ENCODE peak calls at places on chromosomes 16 and 17, in ten cellular contexts. One of them, this sample, is unnamed.

GRCh38 chr16:65415460-65415859 is 293.6 kb upstream of the CDH11 start:
- DNase-seq in cardiac muscle cell: peak; percentile 15
- DNase-seq in foreskin fibroblast: no peak
- DNase-seq in ovary: no peak
- DNase-seq in fibroblast of pulmonary artery: no peak
- DNase-seq in kidney epithelial cell: peak; percentile 35
- DNase-seq in lung: no peak
- DNase-seq in AG09309: no peak
- DNase-seq in cardiac fibroblast: no peak
- DNase-seq in neural progenitor cell: no peak
- DNase-seq in this sample: no peak

GRCh38 chr17:79831367-79832210 is 7.7 kb downstream of the CBX4 start:
- DNase-seq in neural progenitor cell: peak; percentile 69
- DNase-seq in ovary: peak; percentile 82
- DNase-seq in cardiac fibroblast: no peak
- DNase-seq in AG09309: no peak
- DNase-seq in cardiac muscle cell: peak; percentile 74
- DNase-seq in kidney epithelial cell: no peak
- DNase-seq in lung: peak; percentile 75
- DNase-seq in fibroblast of pulmonary artery: peak; percentile 38
- DNase-seq in foreskin fibroblast: no peak
- DNase-seq in this sample: no peak

GRCh38 chr17:3916825-3917224 is 560 bp upstream of the P2RX1 start:
- DNase-seq in kidney epithelial cell: no peak
- DNase-seq in neural progenitor cell: no peak
- DNase-seq in foreskin fibroblast: no peak
- DNase-seq in fibroblast of pulmonary artery: no peak
- DNase-seq in cardiac muscle cell: no peak
- DNase-seq in AG09309: no peak
- DNase-seq in lung: no peak
- DNase-seq in ovary: no peak
- DNase-seq in cardiac fibroblast: no peak
- DNase-seq in this sample: no peak

GRCh38 chr16:70156207-70156978 is 17.2 kb upstream of the CLEC18C start:
- DNase-seq in kidney epithelial cell: no peak
- DNase-seq in neural progenitor cell: no peak
- DNase-seq in cardiac fibroblast: no peak
- DNase-seq in fibroblast of pulmonary artery: no peak
- DNase-seq in ovary: peak; percentile 32
- DNase-seq in lung: no peak
- DNase-seq in AG09309: no peak
- DNase-seq in cardiac muscle cell: no peak
- DNase-seq in foreskin fibroblast: no peak
- DNase-seq in this sample: no peak

GRCh38 chr17:81607431-81607830 is 29.5 kb downstream of the NPLOC4 start:
- DNase-seq in ovary: no peak
- DNase-seq in fibroblast of pulmonary artery: no peak
- DNase-seq in kidney epithelial cell: no peak
- DNase-seq in neural progenitor cell: no peak
- DNase-seq in cardiac muscle cell: no peak
- DNase-seq in foreskin fibroblast: peak; percentile 26
- DNase-seq in cardiac fibroblast: peak; percentile 14
- DNase-seq in AG09309: peak; percentile 8
- DNase-seq in lung: no peak
- DNase-seq in this sample: no peak

GRCh38 chr16:1351215-1351581 is 480 bp downstream of the TSR3 start:
- DNase-seq in foreskin fibroblast: no peak
- DNase-seq in ovary: no peak
- DNase-seq in AG09309: no peak
- DNase-seq in neural progenitor cell: no peak
- DNase-seq in kidney epithelial cell: no peak
- DNase-seq in cardiac fibroblast: no peak
- DNase-seq in lung: no peak
- DNase-seq in cardiac muscle cell: no peak
- DNase-seq in fibroblast of pulmonary artery: no peak
- DNase-seq in this sample: no peak

GRCh38 chr16:21656795-21657768 is 4.7 kb upstream of the IGSF6 start:
- DNase-seq in lung: no peak
- DNase-seq in cardiac muscle cell: peak; percentile 74
- DNase-seq in kidney epithelial cell: peak; percentile 14
- DNase-seq in AG09309: no peak
- DNase-seq in cardiac fibroblast: peak; percentile 75
- DNase-seq in foreskin fibroblast: peak; percentile 47
- DNase-seq in fibroblast of pulmonary artery: peak; percentile 74
- DNase-seq in neural progenitor cell: peak; percentile 78
- DNase-seq in ovary: no peak
- DNase-seq in this sample: no peak

GRCh38 chr17:14428640-14429029 is 127.8 kb downstream of the HS3ST3B1 start:
- DNase-seq in fibroblast of pulmonary artery: no peak
- DNase-seq in ovary: no peak
- DNase-seq in cardiac muscle cell: no peak
- DNase-seq in kidney epithelial cell: no peak
- DNase-seq in AG09309: no peak
- DNase-seq in cardiac fibroblast: no peak
- DNase-seq in neural progenitor cell: no peak
- DNase-seq in lung: no peak
- DNase-seq in foreskin fibroblast: no peak
- DNase-seq in this sample: no peak

GRCh38 chr16:77171750-77172635 is 19.0 kb upstream of the MON1B start:
- DNase-seq in fibroblast of pulmonary artery: peak; percentile 76
- DNase-seq in kidney epithelial cell: no peak
- DNase-seq in lung: no peak
- DNase-seq in foreskin fibroblast: peak; percentile 30
- DNase-seq in cardiac muscle cell: peak; percentile 76
- DNase-seq in AG09309: peak; percentile 29
- DNase-seq in ovary: no peak
- DNase-seq in cardiac fibroblast: peak; percentile 78
- DNase-seq in neural progenitor cell: peak; percentile 75
- DNase-seq in this sample: no peak

DNA sequence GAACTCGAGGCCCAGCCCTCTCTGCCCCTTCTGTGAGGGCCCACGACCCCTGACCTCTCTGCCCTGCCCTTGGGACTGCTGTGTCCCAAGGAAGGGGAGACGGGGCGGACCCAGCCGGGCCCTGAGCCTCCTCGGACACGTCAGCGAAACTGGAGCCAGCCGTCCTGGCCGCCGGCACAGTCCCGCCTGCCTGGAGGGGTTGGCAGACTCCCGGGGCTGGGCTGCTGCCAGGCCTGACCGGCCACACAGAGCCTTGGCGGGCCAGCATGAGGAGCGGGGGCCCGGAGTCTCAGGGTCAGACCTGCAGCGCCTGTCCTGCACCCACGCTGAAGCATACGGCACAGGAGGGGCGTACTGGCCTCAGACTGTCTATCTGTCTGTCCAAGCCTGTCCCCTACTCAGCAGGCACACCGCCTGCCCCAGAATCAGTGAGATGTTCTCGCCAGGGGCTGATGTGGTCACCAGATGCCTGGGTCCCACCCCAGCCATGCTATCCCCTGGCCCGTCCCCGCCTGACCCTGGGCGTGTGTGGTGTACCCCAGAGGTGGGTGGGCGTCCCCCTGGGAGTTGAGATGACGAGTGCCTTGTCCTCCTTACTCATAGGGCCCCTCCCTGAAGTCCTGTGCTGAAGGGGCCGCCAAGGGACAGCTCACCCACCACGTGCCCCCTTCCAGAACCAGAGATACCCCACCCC is 4.6 kb downstream of the VASN start:
- DNase-seq in foreskin fibroblast: peak; percentile 91
- DNase-seq in cardiac muscle cell: peak; percentile 92
- DNase-seq in fibroblast of pulmonary artery: peak; percentile 86
- DNase-seq in lung: peak; percentile 86
- DNase-seq in AG09309: no peak
- DNase-seq in kidney epithelial cell: no peak
- DNase-seq in cardiac fibroblast: peak; percentile 89
- DNase-seq in neural progenitor cell: peak; percentile 4
- DNase-seq in ovary: peak; percentile 97
- DNase-seq in this sample: no peak
- H3K4me3 ChIP-seq in foreskin fibroblast: peak overlapping the region; percentile 37
- H3K4me3 ChIP-seq in cardiac muscle cell: no peak overlapping the region
- H3K4me3 ChIP-seq in fibroblast of pulmonary artery: peak overlapping the region; percentile 30
- H3K4me3 ChIP-seq in lung: no peak overlapping the region
- H3K4me3 ChIP-seq in AG09309: peak overlapping the region; percentile 36
- H3K4me3 ChIP-seq in kidney epithelial cell: no peak overlapping the region
- H3K4me3 ChIP-seq in cardiac fibroblast: peak overlapping the region; percentile 21
- H3K4me3 ChIP-seq in neural progenitor cell: no peak overlapping the region
- H3K4me3 ChIP-seq in ovary: no peak overlapping the region
- H3K4me3 ChIP-seq in this sample: no peak overlapping the region

GRCh38 chr16:88821168-88821850 is 9.6 kb upstream of the APRT start:
- DNase-seq in kidney epithelial cell: no peak
- DNase-seq in cardiac fibroblast: no peak
- DNase-seq in AG09309: no peak
- DNase-seq in fibroblast of pulmonary artery: no peak
- DNase-seq in lung: no peak
- DNase-seq in neural progenitor cell: no peak
- DNase-seq in ovary: no peak
- DNase-seq in cardiac muscle cell: no peak
- DNase-seq in foreskin fibroblast: no peak
- DNase-seq in this sample: no peak
- TF ChIP-seq CTCF in kidney epithelial cell: no peak
- TF ChIP-seq CTCF in cardiac fibroblast: no peak
- TF ChIP-seq CTCF in AG09309: no peak
- TF ChIP-seq CTCF in fibroblast of pulmonary artery: no peak
- TF ChIP-seq CTCF in lung: no peak
- TF ChIP-seq CTCF in neural progenitor cell: no peak
- TF ChIP-seq CTCF in ovary: no peak
- TF ChIP-seq CTCF in cardiac muscle cell: no peak
- TF ChIP-seq CTCF in foreskin fibroblast: no peak
- TF ChIP-seq CTCF in this sample: no peak

GRCh38 chr16:51151435-51151950 is 423 bp upstream of the SALL1 start:
- DNase-seq in foreskin fibroblast: peak; percentile 74
- DNase-seq in fibroblast of pulmonary artery: peak; percentile 79
- DNase-seq in lung: no peak
- DNase-seq in AG09309: no peak
- DNase-seq in neural progenitor cell: peak; percentile 97
- DNase-seq in cardiac fibroblast: peak; percentile 13
- DNase-seq in ovary: peak; percentile 89
- DNase-seq in kidney epithelial cell: no peak
- DNase-seq in cardiac muscle cell: peak; percentile 89
- DNase-seq in this sample: no peak
- H3K4me3 ChIP-seq in foreskin fibroblast: peak overlapping the region; percentile 92
- H3K4me3 ChIP-seq in fibroblast of pulmonary artery: peak overlapping the region; percentile 67
- H3K4me3 ChIP-seq in lung: no peak overlapping the region
- H3K4me3 ChIP-seq in AG09309: peak overlapping the region; percentile 92
- H3K4me3 ChIP-seq in neural progenitor cell: peak overlapping the region; percentile 97
- H3K4me3 ChIP-seq in cardiac fibroblast: peak overlapping the region; percentile 43
- H3K4me3 ChIP-seq in ovary: peak overlapping the region; percentile 62
- H3K4me3 ChIP-seq in kidney epithelial cell: peak overlapping the region; percentile 69
- H3K4me3 ChIP-seq in cardiac muscle cell: peak overlapping the region; percentile 68
- H3K4me3 ChIP-seq in this sample: peak overlapping the region; percentile 94

GRCh38 chr17:8651013-8651412 is 20.5 kb upstream of the MYH10 start:
- DNase-seq in fibroblast of pulmonary artery: no peak
- DNase-seq in cardiac muscle cell: no peak
- DNase-seq in cardiac fibroblast: no peak
- DNase-seq in neural progenitor cell: no peak
- DNase-seq in kidney epithelial cell: no peak
- DNase-seq in AG09309: no peak
- DNase-seq in foreskin fibroblast: no peak
- DNase-seq in ovary: no peak
- DNase-seq in lung: no peak
- DNase-seq in this sample: no peak
- TF ChIP-seq CTCF in fibroblast of pulmonary artery: no peak
- TF ChIP-seq CTCF in cardiac muscle cell: no peak
- TF ChIP-seq CTCF in cardiac fibroblast: no peak
- TF ChIP-seq CTCF in neural progenitor cell: no peak
- TF ChIP-seq CTCF in kidney epithelial cell: no peak
- TF ChIP-seq CTCF in AG09309: no peak
- TF ChIP-seq CTCF in foreskin fibroblast: no peak
- TF ChIP-seq CTCF in ovary: no peak
- TF ChIP-seq CTCF in lung: no peak
- TF ChIP-seq CTCF in this sample: peak; percentile 21

GRCh38 chr16:68272501-68273209 is 8.3 kb downstream of the SLC7A6 start:
- DNase-seq in kidney epithelial cell: no peak
- DNase-seq in AG09309: no peak
- DNase-seq in lung: no peak
- DNase-seq in cardiac muscle cell: no peak
- DNase-seq in foreskin fibroblast: no peak
- DNase-seq in neural progenitor cell: no peak
- DNase-seq in cardiac fibroblast: no peak
- DNase-seq in ovary: no peak
- DNase-seq in fibroblast of pulmonary artery: no peak
- DNase-seq in this sample: no peak
- H3K4me3 ChIP-seq in kidney epithelial cell: no peak overlapping the region
- H3K4me3 ChIP-seq in AG09309: no peak overlapping the region
- H3K4me3 ChIP-seq in lung: no peak overlapping the region
- H3K4me3 ChIP-seq in cardiac muscle cell: no peak overlapping the region
- H3K4me3 ChIP-seq in foreskin fibroblast: no peak overlapping the region
- H3K4me3 ChIP-seq in neural progenitor cell: no peak overlapping the region
- H3K4me3 ChIP-seq in cardiac fibroblast: no peak overlapping the region
- H3K4me3 ChIP-seq in ovary: no peak overlapping the region
- H3K4me3 ChIP-seq in fibroblast of pulmonary artery: no peak overlapping the region
- H3K4me3 ChIP-seq in this sample: no peak overlapping the region

DNA sequence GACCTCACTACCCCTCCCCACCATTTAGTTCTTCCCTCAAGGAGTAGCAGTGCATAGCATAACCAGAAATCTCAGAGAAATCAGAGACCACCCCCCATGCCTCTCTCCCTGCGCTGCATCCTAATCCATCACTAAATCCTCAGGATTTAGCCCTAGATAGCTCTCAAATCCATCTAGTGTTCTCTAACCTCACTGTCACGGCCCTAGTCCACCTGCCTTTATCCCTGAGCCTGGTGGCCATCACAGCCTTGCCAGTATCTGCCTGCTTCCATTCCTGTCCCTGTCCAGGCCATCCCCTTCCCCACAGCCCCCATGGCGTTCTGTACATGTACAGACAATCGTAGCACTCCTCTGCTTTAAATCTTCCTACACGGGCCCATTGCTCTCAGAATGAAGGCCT is 19.1 kb downstream of the CBLN1 start:
- DNase-seq in AG09309: no peak
- DNase-seq in cardiac muscle cell: no peak
- DNase-seq in lung: peak; percentile 14
- DNase-seq in foreskin fibroblast: no peak
- DNase-seq in neural progenitor cell: no peak
- DNase-seq in ovary: no peak
- DNase-seq in kidney epithelial cell: no peak
- DNase-seq in fibroblast of pulmonary artery: no peak
- DNase-seq in cardiac fibroblast: no peak
- DNase-seq in this sample: no peak
- TF ChIP-seq CTCF in AG09309: no peak
- TF ChIP-seq CTCF in cardiac muscle cell: no peak
- TF ChIP-seq CTCF in lung: no peak
- TF ChIP-seq CTCF in foreskin fibroblast: no peak
- TF ChIP-seq CTCF in neural progenitor cell: no peak
- TF ChIP-seq CTCF in ovary: no peak
- TF ChIP-seq CTCF in kidney epithelial cell: no peak
- TF ChIP-seq CTCF in fibroblast of pulmonary artery: no peak
- TF ChIP-seq CTCF in cardiac fibroblast: no peak
- TF ChIP-seq CTCF in this sample: no peak

GRCh38 chr17:45783593-45784292 is 377 bp upstream of the CRHR1 start:
- DNase-seq in fibroblast of pulmonary artery: no peak
- DNase-seq in foreskin fibroblast: no peak
- DNase-seq in AG09309: no peak
- DNase-seq in ovary: no peak
- DNase-seq in kidney epithelial cell: no peak
- DNase-seq in lung: no peak
- DNase-seq in cardiac muscle cell: peak; percentile 13
- DNase-seq in neural progenitor cell: peak; percentile 86
- DNase-seq in cardiac fibroblast: no peak
- DNase-seq in this sample: no peak
- H3K4me3 ChIP-seq in fibroblast of pulmonary artery: no peak overlapping the region
- H3K4me3 ChIP-seq in foreskin fibroblast: no peak overlapping the region
- H3K4me3 ChIP-seq in AG09309: no peak overlapping the region
- H3K4me3 ChIP-seq in ovary: peak overlapping the region; percentile 46
- H3K4me3 ChIP-seq in kidney epithelial cell: peak overlapping the region; percentile 4
- H3K4me3 ChIP-seq in lung: no peak overlapping the region
- H3K4me3 ChIP-seq in cardiac muscle cell: peak overlapping the region; percentile 39
- H3K4me3 ChIP-seq in neural progenitor cell: peak overlapping the region; percentile 80
- H3K4me3 ChIP-seq in cardiac fibroblast: no peak overlapping the region
- H3K4me3 ChIP-seq in this sample: no peak overlapping the region